ENCODE peak calls at places on chromosomes 4 and X, in eight cellular contexts. One of them, this sample, is unnamed.

GRCh38 chr4:55435136-55435535 is 39.4 kb downstream of the TMEM165 start:
- DNase-seq in upper lobe of right lung: no peak
- DNase-seq in lower leg skin: no peak
- DNase-seq in kidney epithelial cell: no peak
- DNase-seq in neural crest cell: no peak
- DNase-seq in astrocyte of the cerebellum: no peak
- DNase-seq in retinal pigment epithelial cell: no peak
- DNase-seq in HFFc6: peak; percentile 47
- DNase-seq in this sample: no peak

GRCh38 chr4:165971941-165972340 is 98.9 kb downstream of the TLL1 start:
- DNase-seq in upper lobe of right lung: no peak
- DNase-seq in lower leg skin: no peak
- DNase-seq in kidney epithelial cell: peak; percentile 51
- DNase-seq in neural crest cell: no peak
- DNase-seq in astrocyte of the cerebellum: no peak
- DNase-seq in retinal pigment epithelial cell: no peak
- DNase-seq in HFFc6: no peak
- DNase-seq in this sample: no peak

GRCh38 chr4:3423406-3423805 is 18.4 kb upstream of the HGFAC start:
- DNase-seq in upper lobe of right lung: no peak
- DNase-seq in lower leg skin: no peak
- DNase-seq in kidney epithelial cell: no peak
- DNase-seq in neural crest cell: no peak
- DNase-seq in astrocyte of the cerebellum: no peak
- DNase-seq in retinal pigment epithelial cell: no peak
- DNase-seq in HFFc6: no peak
- DNase-seq in this sample: no peak

GRCh38 chr4:127015616-127016015 is 617.1 kb upstream of the INTU start:
- DNase-seq in upper lobe of right lung: no peak
- DNase-seq in lower leg skin: no peak
- DNase-seq in kidney epithelial cell: no peak
- DNase-seq in neural crest cell: no peak
- DNase-seq in astrocyte of the cerebellum: no peak
- DNase-seq in retinal pigment epithelial cell: no peak
- DNase-seq in HFFc6: no peak
- DNase-seq in this sample: no peak

GRCh38 chr4:134708616-134709015 is 507.0 kb upstream of the PABPC4L start:
- DNase-seq in upper lobe of right lung: no peak
- DNase-seq in lower leg skin: no peak
- DNase-seq in kidney epithelial cell: no peak
- DNase-seq in neural crest cell: no peak
- DNase-seq in astrocyte of the cerebellum: no peak
- DNase-seq in retinal pigment epithelial cell: no peak
- DNase-seq in HFFc6: no peak
- DNase-seq in this sample: no peak

GRCh38 chr4:169219440-169219839 is 51.3 kb downstream of the SH3RF1 start:
- DNase-seq in upper lobe of right lung: no peak
- DNase-seq in lower leg skin: no peak
- DNase-seq in kidney epithelial cell: no peak
- DNase-seq in neural crest cell: no peak
- DNase-seq in astrocyte of the cerebellum: no peak
- DNase-seq in retinal pigment epithelial cell: no peak
- DNase-seq in HFFc6: no peak
- DNase-seq in this sample: no peak

GRCh38 chr4:52957220-52957686 is 95.1 kb downstream of the RASL11B start:
- DNase-seq in upper lobe of right lung: no peak
- DNase-seq in lower leg skin: no peak
- DNase-seq in kidney epithelial cell: no peak
- DNase-seq in neural crest cell: no peak
- DNase-seq in astrocyte of the cerebellum: no peak
- DNase-seq in retinal pigment epithelial cell: no peak
- DNase-seq in HFFc6: no peak
- DNase-seq in this sample: peak; percentile 48

GRCh38 chrX:110146521-110146920 is 143.6 kb downstream of the TMEM164 start:
- DNase-seq in upper lobe of right lung: no peak
- DNase-seq in lower leg skin: no peak
- DNase-seq in kidney epithelial cell: no peak
- DNase-seq in neural crest cell: peak; percentile 47
- DNase-seq in astrocyte of the cerebellum: no peak
- DNase-seq in retinal pigment epithelial cell: no peak
- DNase-seq in HFFc6: no peak
- DNase-seq in this sample: peak; percentile 22

GRCh38 chr4:95676190-95676589 is 127.4 kb upstream of the UNC5C start:
- DNase-seq in upper lobe of right lung: no peak
- DNase-seq in lower leg skin: no peak
- DNase-seq in kidney epithelial cell: no peak
- DNase-seq in neural crest cell: no peak
- DNase-seq in astrocyte of the cerebellum: no peak
- DNase-seq in retinal pigment epithelial cell: no peak
- DNase-seq in HFFc6: no peak
- DNase-seq in this sample: no peak

GRCh38 chrX:110168585-110168984 is 149.3 kb downstream of the AMMECR1 start:
- DNase-seq in upper lobe of right lung: no peak
- DNase-seq in lower leg skin: no peak
- DNase-seq in kidney epithelial cell: no peak
- DNase-seq in neural crest cell: no peak
- DNase-seq in astrocyte of the cerebellum: no peak
- DNase-seq in retinal pigment epithelial cell: no peak
- DNase-seq in HFFc6: peak; percentile 37
- DNase-seq in this sample: no peak

GRCh38 chrX:107738768-107739167 is 36.8 kb downstream of the TSC22D3 start:
- DNase-seq in upper lobe of right lung: no peak
- DNase-seq in lower leg skin: no peak
- DNase-seq in kidney epithelial cell: no peak
- DNase-seq in neural crest cell: no peak
- DNase-seq in astrocyte of the cerebellum: no peak
- DNase-seq in retinal pigment epithelial cell: no peak
- DNase-seq in HFFc6: no peak
- DNase-seq in this sample: no peak

GRCh38 chrX:81201692-81202412 is at the start of the genes HMGN5 and SH3BGRL:
- DNase-seq in upper lobe of right lung: peak; percentile 88
- DNase-seq in lower leg skin: peak; percentile 94
- DNase-seq in kidney epithelial cell: peak; percentile 54
- DNase-seq in neural crest cell: peak; percentile 48
- DNase-seq in astrocyte of the cerebellum: peak; percentile 78
- DNase-seq in retinal pigment epithelial cell: peak; percentile 62
- DNase-seq in HFFc6: peak; percentile 81
- DNase-seq in this sample: peak; percentile 52

GRCh38 chrX:43860646-43861370 is 21.4 kb downstream of the MAOB start:
- DNase-seq in upper lobe of right lung: no peak
- DNase-seq in lower leg skin: no peak
- DNase-seq in kidney epithelial cell: peak; percentile 38
- DNase-seq in neural crest cell: no peak
- DNase-seq in astrocyte of the cerebellum: peak; percentile 33
- DNase-seq in retinal pigment epithelial cell: peak; percentile 68
- DNase-seq in HFFc6: no peak
- DNase-seq in this sample: no peak

GRCh38 chr4:110197421-110198398 is 705 bp downstream of the ELOVL6 start:
- DNase-seq in upper lobe of right lung: peak; percentile 68
- DNase-seq in lower leg skin: no peak
- DNase-seq in kidney epithelial cell: no peak
- DNase-seq in neural crest cell: peak; percentile 28
- DNase-seq in astrocyte of the cerebellum: no peak
- DNase-seq in retinal pigment epithelial cell: no peak
- DNase-seq in HFFc6: peak; percentile 18
- DNase-seq in this sample: peak; percentile 11

GRCh38 chr4:53916431-53916889 is 147.9 kb downstream of the CHIC2 start:
- DNase-seq in upper lobe of right lung: no peak
- DNase-seq in lower leg skin: no peak
- DNase-seq in kidney epithelial cell: no peak
- DNase-seq in neural crest cell: no peak
- DNase-seq in astrocyte of the cerebellum: peak; percentile 52
- DNase-seq in retinal pigment epithelial cell: no peak
- DNase-seq in HFFc6: peak; percentile 37
- DNase-seq in this sample: no peak

GRCh38 chr4:184922301-184922700 is 96.0 kb upstream of the HELT start:
- DNase-seq in upper lobe of right lung: no peak
- DNase-seq in lower leg skin: peak; percentile 70
- DNase-seq in kidney epithelial cell: no peak
- DNase-seq in neural crest cell: no peak
- DNase-seq in astrocyte of the cerebellum: no peak
- DNase-seq in retinal pigment epithelial cell: no peak
- DNase-seq in HFFc6: no peak
- DNase-seq in this sample: no peak

GRCh38 chrX:37905436-37906147 is 58.2 kb upstream of the DYNLT3 start:
- DNase-seq in upper lobe of right lung: no peak
- DNase-seq in lower leg skin: no peak
- DNase-seq in kidney epithelial cell: no peak
- DNase-seq in neural crest cell: peak; percentile 4
- DNase-seq in astrocyte of the cerebellum: peak; percentile 41
- DNase-seq in retinal pigment epithelial cell: peak; percentile 51
- DNase-seq in HFFc6: no peak
- DNase-seq in this sample: no peak

GRCh38 chr4:107467461-107467860 is 252.6 kb downstream of the PAPSS1 start:
- DNase-seq in upper lobe of right lung: no peak
- DNase-seq in lower leg skin: no peak
- DNase-seq in kidney epithelial cell: no peak
- DNase-seq in neural crest cell: no peak
- DNase-seq in astrocyte of the cerebellum: no peak
- DNase-seq in retinal pigment epithelial cell: no peak
- DNase-seq in HFFc6: no peak
- DNase-seq in this sample: no peak

GRCh38 chrX:79082886-79083285 is 61.6 kb upstream of the GPR174 start:
- DNase-seq in upper lobe of right lung: no peak
- DNase-seq in lower leg skin: no peak
- DNase-seq in kidney epithelial cell: no peak
- DNase-seq in neural crest cell: no peak
- DNase-seq in astrocyte of the cerebellum: no peak
- DNase-seq in retinal pigment epithelial cell: no peak
- DNase-seq in HFFc6: no peak
- DNase-seq in this sample: no peak

GRCh38 chr4:54940996-54941395 is 184.4 kb downstream of the KDR start:
- DNase-seq in upper lobe of right lung: no peak
- DNase-seq in lower leg skin: no peak
- DNase-seq in kidney epithelial cell: no peak
- DNase-seq in neural crest cell: no peak
- DNase-seq in astrocyte of the cerebellum: no peak
- DNase-seq in retinal pigment epithelial cell: no peak
- DNase-seq in HFFc6: no peak
- DNase-seq in this sample: no peak

GRCh38 chr4:152894673-152895072 is 41.5 kb upstream of the FHDC1 start:
- DNase-seq in upper lobe of right lung: no peak
- DNase-seq in lower leg skin: no peak
- DNase-seq in kidney epithelial cell: no peak
- DNase-seq in neural crest cell: no peak
- DNase-seq in astrocyte of the cerebellum: peak; percentile 31
- DNase-seq in retinal pigment epithelial cell: no peak
- DNase-seq in HFFc6: peak; percentile 18
- DNase-seq in this sample: no peak

GRCh38 chr4:82898322-82899243 is 2.0 kb upstream of the THAP9 start:
- DNase-seq in upper lobe of right lung: no peak
- DNase-seq in lower leg skin: no peak
- DNase-seq in kidney epithelial cell: peak; percentile 42
- DNase-seq in neural crest cell: no peak
- DNase-seq in astrocyte of the cerebellum: peak; percentile 89
- DNase-seq in retinal pigment epithelial cell: no peak
- DNase-seq in HFFc6: peak; percentile 88
- DNase-seq in this sample: no peak
- TF ChIP-seq CTCF in upper lobe of right lung: peak; percentile 51
- TF ChIP-seq CTCF in lower leg skin: no peak
- TF ChIP-seq CTCF in kidney epithelial cell: peak; percentile 24
- TF ChIP-seq CTCF in neural crest cell: peak; percentile 62
- TF ChIP-seq CTCF in astrocyte of the cerebellum: peak; percentile 30
- TF ChIP-seq CTCF in retinal pigment epithelial cell: peak; percentile 24
- TF ChIP-seq CTCF in HFFc6: peak; percentile 73
- TF ChIP-seq CTCF in this sample: peak; percentile 23

DNA sequence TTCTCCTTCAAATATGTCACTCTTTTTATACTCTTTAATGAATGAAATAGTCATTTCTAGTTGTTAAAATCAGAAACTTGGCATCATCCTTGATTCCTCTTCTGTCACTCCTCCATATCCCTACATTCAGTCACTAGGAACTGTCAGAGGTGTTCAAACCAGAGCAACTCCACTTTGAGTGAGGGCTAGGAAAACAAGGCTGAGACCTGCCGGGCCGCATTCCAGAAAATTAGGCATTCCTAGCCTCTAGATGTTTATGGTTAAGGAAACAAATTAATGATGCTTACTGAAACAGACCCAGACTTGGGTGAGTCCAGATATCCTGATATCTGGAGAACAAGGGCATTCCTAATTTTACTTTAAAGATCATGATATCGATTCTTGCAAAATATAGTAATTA is 98.2 kb upstream of the GC start:
- DNase-seq in upper lobe of right lung: no peak
- DNase-seq in lower leg skin: no peak
- DNase-seq in kidney epithelial cell: no peak
- DNase-seq in neural crest cell: no peak
- DNase-seq in astrocyte of the cerebellum: no peak
- DNase-seq in retinal pigment epithelial cell: no peak
- DNase-seq in HFFc6: no peak
- DNase-seq in this sample: no peak
- TF ChIP-seq CTCF in upper lobe of right lung: no peak
- TF ChIP-seq CTCF in lower leg skin: no peak
- TF ChIP-seq CTCF in kidney epithelial cell: no peak
- TF ChIP-seq CTCF in neural crest cell: no peak
- TF ChIP-seq CTCF in astrocyte of the cerebellum: no peak
- TF ChIP-seq CTCF in retinal pigment epithelial cell: no peak
- TF ChIP-seq CTCF in HFFc6: no peak
- TF ChIP-seq CTCF in this sample: no peak

GRCh38 chr4:74516321-74516720 is 71.4 kb downstream of the AREG start:
- DNase-seq in upper lobe of right lung: no peak
- DNase-seq in lower leg skin: no peak
- DNase-seq in kidney epithelial cell: no peak
- DNase-seq in neural crest cell: no peak
- DNase-seq in astrocyte of the cerebellum: no peak
- DNase-seq in retinal pigment epithelial cell: no peak
- DNase-seq in HFFc6: peak; percentile 44
- DNase-seq in this sample: no peak
- TF ChIP-seq CTCF in upper lobe of right lung: no peak
- TF ChIP-seq CTCF in lower leg skin: no peak
- TF ChIP-seq CTCF in kidney epithelial cell: no peak
- TF ChIP-seq CTCF in neural crest cell: no peak
- TF ChIP-seq CTCF in astrocyte of the cerebellum: no peak
- TF ChIP-seq CTCF in retinal pigment epithelial cell: no peak
- TF ChIP-seq CTCF in HFFc6: no peak
- TF ChIP-seq CTCF in this sample: no peak

DNA sequence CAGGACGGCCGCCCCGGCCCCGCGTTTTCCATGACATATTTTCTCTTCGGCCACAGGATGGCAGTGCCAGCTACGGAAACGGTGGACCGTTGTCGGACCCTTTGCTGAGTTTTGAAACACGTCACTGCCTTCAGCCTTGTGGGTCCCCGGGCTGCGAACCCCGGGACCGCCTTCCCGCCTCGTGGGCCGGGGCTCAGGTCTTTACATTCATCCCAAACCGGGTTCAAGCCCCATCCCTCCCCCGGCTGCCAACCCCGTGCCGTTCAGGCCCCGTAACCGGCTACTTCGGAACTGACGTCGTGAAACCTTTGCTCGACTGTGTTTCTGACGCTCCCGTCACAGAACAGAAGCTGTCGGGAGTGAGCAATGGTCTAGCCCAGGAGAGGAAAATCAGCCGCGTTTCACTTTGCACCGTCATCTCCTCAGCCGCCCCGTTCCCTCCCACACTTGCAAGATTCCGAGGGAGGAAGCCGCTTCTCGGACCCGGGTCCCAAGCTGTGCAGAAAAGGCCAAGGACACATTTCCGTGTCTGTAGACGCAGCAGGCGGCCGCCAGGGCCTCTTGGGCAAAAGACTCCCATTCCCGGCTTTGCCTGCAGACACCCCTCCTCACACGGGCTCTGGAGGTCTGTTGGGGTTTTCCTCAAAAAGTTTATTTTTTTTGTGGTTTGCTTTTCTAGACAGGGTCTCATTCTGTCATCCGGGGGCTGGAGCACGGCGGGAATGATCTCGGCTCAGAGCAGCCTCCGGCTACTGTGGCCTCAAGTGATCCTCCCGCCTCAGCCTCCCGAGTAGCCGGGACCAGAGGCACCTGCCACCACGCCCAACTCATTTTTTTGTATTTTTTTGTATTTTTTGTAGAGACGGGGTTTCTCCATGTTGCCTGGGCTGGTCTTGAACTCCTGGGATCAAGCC is 41.4 kb upstream of the PPP2R3B start:
- DNase-seq in upper lobe of right lung: no peak
- DNase-seq in lower leg skin: no peak
- DNase-seq in kidney epithelial cell: no peak
- DNase-seq in neural crest cell: peak; percentile 65
- DNase-seq in astrocyte of the cerebellum: no peak
- DNase-seq in retinal pigment epithelial cell: no peak
- DNase-seq in HFFc6: peak; percentile 49
- DNase-seq in this sample: no peak
- TF ChIP-seq CTCF in upper lobe of right lung: no peak
- TF ChIP-seq CTCF in lower leg skin: no peak
- TF ChIP-seq CTCF in kidney epithelial cell: no peak
- TF ChIP-seq CTCF in neural crest cell: peak; percentile 65
- TF ChIP-seq CTCF in astrocyte of the cerebellum: peak; percentile 34
- TF ChIP-seq CTCF in retinal pigment epithelial cell: peak; percentile 34
- TF ChIP-seq CTCF in HFFc6: peak; percentile 69
- TF ChIP-seq CTCF in this sample: peak; percentile 38